ENCODE peak calls at places on chromosomes 3 and 15, in nine cellular contexts. P is left lung; V is stimulated activated CD8-positive, alpha-beta memory T cell treated with anti-CD3 and anti-CD28 coated beads, Interleukin-7, amount 100 ng/mL, for 24 hours; U is mucosa of gallbladder; I is iPS-NIHi11; Y is GM10248; L is stimulated activated CD4-positive, alpha-beta T cell treated with anti-CD3 and anti-CD28 coated beads, TNF-alpha, amount 100 ng/mL, for 4 hours; O is ecto neural progenitor cell; F is adipocyte. H is an unnamed sample.
A peak's percentile ranks its signal among the peaks of the same experiment; 100 is the strongest.

GRCh38 chr3:186359078-186359477 is 3.0 kb downstream of the DGKG start:
- DNase-seq in O (no peak), Y (no peak), U (no peak), P (no peak), F (no peak), L (no peak), I (no peak), V (no peak), H (no peak)

GRCh38 chr15:89362203-89363101 is 27.8 kb upstream of the POLG start:
- DNase-seq in P (no peak), V (no peak), I (no peak), O (no peak), L (no peak), F (no peak), U (no peak), Y (no peak), H (no peak)

GRCh38 chr3:127685708-127686511 is 13.2 kb downstream of the ABTB1 start:
- DNase-seq in O (no peak), F (no peak), L (no peak), I (no peak), U (no peak), Y (no peak), V (no peak), P (no peak), H (no peak)

GRCh38 chr15:101795455-101795854 is 7.9 kb upstream of the OR4F6 start:
- DNase-seq in V (no peak), F (peak; percentile 84), Y (no peak), L (no peak), I (no peak), O (no peak), U (no peak), P (no peak), H (no peak)

GRCh38 chr15:59274126-59274970 is 67.7 kb downstream of the LDHAL6B start:
- DNase-seq in L (no peak), O (no peak), F (no peak), P (no peak), I (no peak), U (peak; percentile 56), V (no peak), Y (no peak), H (no peak)

GRCh38 chr15:63372753-63373152 is 8.9 kb downstream of the CA12 start:
- DNase-seq in F (peak; percentile 55), O (no peak), V (no peak), I (no peak), P (no peak), Y (no peak), L (no peak), U (no peak), H (no peak)

GRCh38 chr15:34889486-34889885 is 80.1 kb downstream of the AQR start:
- DNase-seq in I (no peak), U (no peak), F (no peak), L (no peak), Y (no peak), V (no peak), P (no peak), O (no peak), H (no peak)

GRCh38 chr15:33074942-33075341 is 119.6 kb downstream of the FMN1 start:
- DNase-seq in I (no peak), L (no peak), F (no peak), P (no peak), O (no peak), V (no peak), U (no peak), Y (no peak), H (no peak)

GRCh38 chr3:38960042-38960622 is 91.6 kb downstream of the SCN11A start:
- DNase-seq in O (no peak), V (no peak), F (peak; percentile 18), P (no peak), U (no peak), I (no peak), Y (no peak), L (no peak), H (no peak)

GRCh38 chr3:127162947-127163645 is 29.8 kb upstream of the PRR23E start:
- DNase-seq in Y (no peak), P (peak; percentile 58), U (no peak), F (no peak), I (peak; percentile 83), O (peak; percentile 80), L (no peak), V (no peak), H (peak; percentile 63)

GRCh38 chr3:150798122-150798618 is 35.2 kb upstream of the SIAH2 start:
- DNase-seq in Y (no peak), V (no peak), P (no peak), U (no peak), O (peak; percentile 59), F (peak; percentile 22), L (no peak), I (peak; percentile 20), H (peak; percentile 33)

GRCh38 chr3:133949438-133949837 is 53.8 kb upstream of the RAB6B start:
- DNase-seq in V (no peak), U (no peak), L (no peak), P (no peak), I (peak; percentile 50), Y (no peak), O (no peak), F (no peak), H (peak; percentile 69)

GRCh38 chr3:186298876-186299275 is 63.2 kb downstream of the DGKG start:
- DNase-seq in F (no peak), I (no peak), L (no peak), U (no peak), P (no peak), O (no peak), Y (no peak), V (no peak), H (no peak)

GRCh38 chr3:128709506-128710210 is 16.3 kb upstream of the RAB7A start:
- DNase-seq in L (no peak), I (peak; percentile 53), P (no peak), U (peak; percentile 42), V (no peak), O (no peak), F (no peak), Y (no peak), H (peak; percentile 50)

GRCh38 chr3:52238761-52239701 is at the start of gene TWF2:
- DNase-seq in V (peak; percentile 59), Y (peak; percentile 97), L (peak; percentile 74), I (peak; percentile 98), F (peak; percentile 93), P (peak; percentile 94), O (peak; percentile 90), U (peak; percentile 71), H (peak; percentile 80)

GRCh38 chr15:85381850-85382751 is 1.7 kb downstream of the AKAP13 start:
- DNase-seq in L (no peak), V (no peak), P (no peak), F (no peak), I (no peak), U (no peak), O (no peak), Y (no peak), H (no peak)

GRCh38 chr3:43394071-43394501 is 107.7 kb downstream of the SNRK start:
- DNase-seq in I (no peak), F (peak; percentile 41), Y (no peak), P (no peak), L (no peak), U (peak; percentile 28), O (no peak), V (no peak), H (no peak)

GRCh38 chr3:184466413-184466960 is 86.6 kb downstream of the CHRD start:
- DNase-seq in V (no peak), L (no peak), I (no peak), F (no peak), U (peak; percentile 21), Y (no peak), O (no peak), P (no peak), H (peak; percentile 35)

GRCh38 chr3:55169161-55169560 is 241.3 kb upstream of the LRTM1 start:
- DNase-seq in F (no peak), V (no peak), Y (no peak), I (no peak), P (no peak), O (no peak), U (no peak), L (no peak), H (no peak)

GRCh38 chr15:77034620-77035467 is 36.1 kb downstream of the TSPAN3 start:
- DNase-seq in U (peak; percentile 10), L (no peak), V (no peak), I (peak; percentile 80), F (peak; percentile 54), Y (no peak), P (peak; percentile 74), O (peak; percentile 70), H (peak; percentile 58)

GRCh38 chr15:28986108-28986507 is 100.3 kb downstream of the APBA2 start:
- DNase-seq in U (no peak), Y (no peak), P (no peak), F (no peak), I (no peak), L (no peak), O (no peak), V (no peak), H (no peak)

GRCh38 chr3:107458871-107459270 is 63.9 kb upstream of the BBX start:
- DNase-seq in U (no peak), V (no peak), P (no peak), Y (no peak), O (no peak), I (no peak), F (peak; percentile 21), L (no peak), H (no peak)

GRCh38 chr3:5731100-5731499 is 543.6 kb downstream of the EDEM1 start:
- DNase-seq in L (no peak), Y (no peak), I (peak; percentile 15), V (no peak), O (no peak), U (no peak), F (no peak), P (no peak), H (no peak)

GRCh38 chr3:23490459-23490858 is 287.3 kb downstream of the UBE2E2 start:
- DNase-seq in F (peak; percentile 34), V (no peak), L (no peak), U (no peak), P (no peak), Y (no peak), O (no peak), I (no peak), H (no peak)

GRCh38 chr3:111904376-111905241 is 45.5 kb downstream of the PHLDB2 start:
- DNase-seq in L (no peak), U (no peak), F (peak; percentile 86), I (peak; percentile 14), P (no peak), Y (no peak), V (no peak), O (no peak), H (no peak)

GRCh38 chr15:70327328-70328136 is 229.8 kb upstream of the TLE3 start:
- DNase-seq in F (peak; percentile 73), P (no peak), I (peak; percentile 60), Y (no peak), O (no peak), U (no peak), L (no peak), V (no peak), H (peak; percentile 62)

GRCh38 chr15:75694241-75695182 is 18.1 kb downstream of the CSPG4 start:
- DNase-seq in P (no peak), V (no peak), Y (peak; percentile 54), U (peak; percentile 66), O (peak; percentile 78), F (peak; percentile 97), L (no peak), I (peak; percentile 73), H (peak; percentile 90)

GRCh38 chr3:78506038-78506437 is 1261.8 kb downstream of the ROBO1 start:
- DNase-seq in L (no peak), F (no peak), P (no peak), U (no peak), Y (no peak), O (no peak), I (no peak), V (no peak), H (no peak)

GRCh38 chr3:194137314-194138097 is 1.6 kb downstream of the HES1 start:
- DNase-seq in L (peak; percentile 26), V (no peak), P (peak; percentile 91), O (peak; percentile 76), I (no peak), F (peak; percentile 70), Y (peak; percentile 79), U (peak; percentile 62), H (peak; percentile 75)